ENCODE peak calls at places on chromosomes 11 and 22, in six cellular contexts. S is neural crest cell, I is transverse colon, H is HCT116, Q is esophagus muscularis mucosa, U is mesothelial cell of epicardium. J is an unnamed sample.

GRCh38 chr11:57802411-57802810 is 40.8 kb downstream of the CTNND1 start:
- DNase-seq in S (no peak), I (no peak), H (no peak), Q (no peak), U (no peak), J (no peak)

GRCh38 chr11:120197254-120197891 is 13.5 kb upstream of the OAF start:
- DNase-seq in S (no peak), I (peak), H (no peak), Q (no peak), U (no peak), J (no peak)

GRCh38 chr11:130858215-130858614 is 58.1 kb downstream of the SNX19 start:
- DNase-seq in S (no peak), I (no peak), H (peak), Q (no peak), U (no peak), J (no peak)

GRCh38 chr11:117657801-117658200 is 139.2 kb downstream of the DSCAML1 start:
- DNase-seq in S (no peak), I (no peak), H (no peak), Q (no peak), U (no peak), J (no peak)

GRCh38 chr11:9852465-9852864 is 188.6 kb downstream of the SWAP70 start:
- DNase-seq in S (no peak), I (no peak), H (no peak), Q (no peak), U (no peak), J (no peak)

GRCh38 chr22:47123006-47123826 is 360.8 kb downstream of the TBC1D22A start:
- DNase-seq in S (no peak), I (no peak), H (no peak), Q (no peak), U (no peak), J (no peak)

GRCh38 chr22:46812786-46813185 is 50.3 kb downstream of the TBC1D22A start:
- DNase-seq in S (peak), I (no peak), H (no peak), Q (no peak), U (no peak), J (no peak)

GRCh38 chr11:1568451-1568911 is 3.6 kb downstream of the DUSP8 start:
- DNase-seq in S (no peak), I (no peak), H (no peak), Q (no peak), U (no peak), J (peak)

GRCh38 chr22:46067159-46068111 is 82.9 kb upstream of the PPARA start:
- DNase-seq in S (no peak), I (peak), H (no peak), Q (no peak), U (no peak), J (no peak)

GRCh38 chr11:69588270-69588669 is 52.7 kb upstream of the CCND1 start:
- DNase-seq in S (no peak), I (no peak), H (peak), Q (no peak), U (no peak), J (no peak)

GRCh38 chr22:30753701-30754100 is 59.0 kb downstream of the OSBP2 start:
- DNase-seq in S (no peak), I (no peak), H (no peak), Q (no peak), U (no peak), J (no peak)

GRCh38 chr11:70456921-70457532 is 58.7 kb downstream of the CTTN start:
- DNase-seq in S (no peak), I (no peak), H (no peak), Q (no peak), U (no peak), J (peak)

GRCh38 chr11:63999349-64000025 is 13.2 kb downstream of the OTUB1 start:
- DNase-seq in S (peak), I (peak), H (no peak), Q (no peak), U (peak), J (peak)

GRCh38 chr11:9748361-9748970 is 84.6 kb downstream of the SWAP70 start:
- DNase-seq in S (no peak), I (peak), H (peak), Q (no peak), U (no peak), J (peak)

GRCh38 chr22:46587067-46587471 is 33.1 kb upstream of the GRAMD4 start:
- DNase-seq in S (no peak), I (peak), H (no peak), Q (no peak), U (no peak), J (peak)

DNA sequence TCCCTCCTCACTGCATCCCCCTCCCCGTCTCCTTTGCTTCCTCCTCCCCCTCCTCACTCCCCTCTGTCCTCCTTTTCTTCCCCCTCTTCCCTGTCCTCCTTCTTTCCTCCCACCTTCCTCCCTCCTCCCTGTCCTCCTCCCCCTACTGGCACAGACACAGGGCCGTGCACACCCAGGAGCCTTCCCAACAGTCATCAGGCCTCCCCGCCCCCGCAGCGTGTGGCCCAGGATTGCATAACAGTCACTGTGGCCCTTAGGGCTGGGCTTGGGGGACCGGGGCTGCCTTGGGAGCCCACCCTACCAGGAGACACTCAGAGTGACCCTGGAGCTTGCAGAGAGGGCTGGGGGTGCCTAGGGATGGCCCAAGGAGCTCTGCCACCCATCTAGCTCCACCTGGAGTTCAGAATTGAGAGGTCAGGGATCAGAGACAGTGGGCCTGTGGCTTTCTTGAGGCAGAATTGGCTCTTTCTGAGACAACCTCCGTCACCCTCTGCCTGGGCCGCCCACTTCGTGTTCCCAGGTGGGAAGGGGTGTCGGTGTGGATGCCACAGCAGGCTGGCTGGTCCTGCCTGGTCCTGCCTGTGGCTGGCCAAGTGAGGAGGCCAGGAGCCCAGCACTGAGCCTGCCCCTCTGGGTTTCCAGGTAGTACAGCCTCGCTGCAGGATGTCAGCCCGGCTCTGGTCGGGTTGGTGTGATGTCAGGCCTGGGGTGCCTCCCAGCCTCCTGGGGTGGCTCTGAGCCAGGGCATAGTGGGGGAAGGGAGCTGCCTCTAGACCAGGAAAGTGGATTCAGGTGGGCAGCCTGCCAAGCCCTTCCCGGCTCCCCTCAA is 1.6 kb downstream of the SPI1 start:
- DNase-seq in S (no peak), I (peak), H (no peak), Q (no peak), U (no peak), J (no peak)
- TF ChIP-seq CTCF in S (no peak), I (no peak), H (no peak), Q (no peak), U (no peak), J (no peak)

DNA sequence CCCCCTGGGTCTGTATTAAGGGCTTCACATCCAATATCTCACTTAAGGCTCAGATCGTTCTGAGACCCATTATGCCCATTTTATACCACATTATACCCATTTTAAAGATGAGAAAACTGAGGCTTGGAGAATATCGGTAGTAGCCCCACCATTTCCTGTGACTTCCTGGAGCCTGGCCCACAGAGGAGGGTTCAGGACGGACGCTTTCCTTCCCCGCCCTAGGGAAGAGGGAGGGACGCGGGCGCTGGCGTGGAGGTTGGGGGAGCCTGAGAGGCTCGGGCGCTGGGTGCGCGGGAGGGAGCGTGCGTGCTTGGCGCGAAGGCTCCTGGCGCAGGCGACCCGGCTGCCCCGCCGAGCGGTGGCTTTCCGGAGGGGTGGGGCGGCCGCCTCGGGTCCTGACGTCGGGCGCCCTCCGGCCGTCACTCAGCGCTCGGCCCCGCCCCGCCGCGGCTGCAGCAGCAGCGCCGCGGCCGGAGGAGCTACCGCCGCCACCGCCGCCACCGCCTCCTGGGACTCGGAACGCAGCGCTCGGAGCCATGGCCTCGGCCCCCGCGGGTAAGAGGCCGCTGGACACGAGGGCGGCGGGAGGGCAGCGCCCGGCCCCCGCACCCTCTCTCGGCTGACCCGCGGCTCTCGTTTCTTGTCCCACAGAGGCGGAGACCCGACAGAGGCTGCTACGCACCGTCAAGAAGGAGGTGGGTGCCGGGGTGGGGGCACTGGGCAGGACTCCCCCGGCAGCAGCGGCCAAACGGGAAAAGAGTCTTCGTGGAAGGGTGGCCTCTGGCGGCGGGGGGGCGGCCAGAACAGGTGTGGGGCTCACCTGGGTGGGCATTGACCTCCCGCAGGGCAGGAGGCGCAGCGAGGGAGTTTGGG is at the start of gene SGSM1:
- DNase-seq in S (peak), I (peak), H (peak), Q (no peak), U (peak), J (peak)
- TF ChIP-seq CTCF in S (no peak), I (no peak), H (no peak), Q (no peak), U (no peak), J (no peak)

DNA sequence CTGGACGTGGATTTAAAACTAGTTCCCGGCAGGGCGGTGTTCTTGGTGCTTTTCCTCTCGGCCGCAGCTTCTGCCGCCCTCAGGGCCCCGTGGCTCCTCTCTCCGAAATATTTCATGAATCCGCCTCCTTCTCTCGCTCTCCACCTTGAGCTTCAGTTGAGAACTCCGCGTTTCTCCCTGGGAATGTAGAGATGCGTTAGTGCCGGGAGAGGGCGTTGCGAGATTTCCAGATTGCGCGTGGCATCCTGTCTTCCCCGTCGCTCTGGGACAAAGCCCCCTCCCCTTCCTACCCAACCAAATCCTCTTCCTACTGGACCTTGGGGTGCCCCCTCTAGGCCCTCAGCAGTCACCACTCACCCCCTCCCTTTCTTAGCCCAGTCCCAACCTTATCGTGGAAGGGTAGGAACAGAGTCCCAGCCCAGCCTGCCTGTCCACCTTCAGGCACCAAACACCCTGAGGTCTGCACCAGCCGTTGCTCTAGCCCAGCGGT is 15.5 kb upstream of the RAC2 start:
- DNase-seq in S (peak), I (no peak), H (peak), Q (no peak), U (peak), J (no peak)
- TF ChIP-seq CTCF in S (peak), I (peak), H (peak), Q (no peak), U (peak), J (peak)

GRCh38 chr11:67576742-67577475 is 6.7 kb upstream of the GSTP1 start:
- DNase-seq in S (no peak), I (no peak), H (no peak), Q (no peak), U (no peak), J (no peak)
- TF ChIP-seq CTCF in S (no peak), I (no peak), H (peak), Q (no peak), U (no peak), J (no peak)

GRCh38 chr22:38981659-38982007 is 514 bp upstream of the APOBEC3B start:
- DNase-seq in S (no peak), I (no peak), H (no peak), Q (no peak), U (no peak), J (no peak)
- TF ChIP-seq CTCF in S (no peak), I (no peak), H (no peak), Q (no peak), U (no peak), J (no peak)